ENCODE peak calls at places on chromosomes 2 and 18, in seven cellular contexts. E is NCI-H1417 treated with DMSO at 0.1 percent for 48 hours; Z is activated CD8-positive, alpha-beta T cell treated with anti-CD3 and anti-CD28 coated beads for 36 hours; K is NCI-H2081; M is CD8-positive, alpha-beta memory T cell; H is effector CD4-positive, alpha-beta T cell; A is CD8-positive, alpha-beta T cell. X is an unnamed sample.

GRCh38 chr2:219612605-219613286 is 14.7 kb upstream of the SLC4A3 start:
- DNase-seq in E (no peak), Z (peak; percentile 37), K (no peak), M (no peak), H (no peak), A (peak; percentile 21), X (peak; percentile 13)

GRCh38 chr2:172097557-172098131 is 5.1 kb downstream of the DLX2 start:
- DNase-seq in E (no peak), Z (peak; percentile 37), K (no peak), M (no peak), H (no peak), A (no peak), X (no peak)

GRCh38 chr2:85851253-85851955 is 37.4 kb downstream of the ST3GAL5 start:
- DNase-seq in E (no peak), Z (peak; percentile 12), K (no peak), M (no peak), H (no peak), A (peak; percentile 25), X (no peak)

GRCh38 chr2:190603374-190603773 is 45.5 kb upstream of the NAB1 start:
- DNase-seq in E (no peak), Z (no peak), K (no peak), M (no peak), H (no peak), A (no peak), X (no peak)

GRCh38 chr2:109218792-109219126 is 89.8 kb downstream of the SH3RF3 start:
- DNase-seq in E (no peak), Z (no peak), K (peak; percentile 49), M (no peak), H (no peak), A (no peak), X (no peak)

GRCh38 chr2:226977775-226978190 is 141.9 kb downstream of the RHBDD1 start:
- DNase-seq in E (no peak), Z (no peak), K (peak; percentile 46), M (no peak), H (no peak), A (no peak), X (no peak)

GRCh38 chr2:188978291-188979081 is 4.3 kb downstream of the COL3A1 start:
- DNase-seq in E (no peak), Z (peak; percentile 3), K (no peak), M (no peak), H (no peak), A (no peak), X (no peak)

GRCh38 chr2:119746836-119747235 is 12.9 kb upstream of the PTPN4 start:
- DNase-seq in E (no peak), Z (no peak), K (no peak), M (no peak), H (no peak), A (no peak), X (no peak)

GRCh38 chr2:200306969-200307811 is 697 bp downstream of the SPATS2L start:
- DNase-seq in E (no peak), Z (peak; percentile 32), K (peak; percentile 44), M (peak; percentile 47), H (peak; percentile 5), A (peak; percentile 13), X (peak; percentile 9)

GRCh38 chr2:149601141-149601796 is 13.7 kb upstream of the MMADHC start:
- DNase-seq in E (no peak), Z (no peak), K (no peak), M (no peak), H (no peak), A (no peak), X (no peak)

GRCh38 chr18:61596296-61596695 is 263.1 kb downstream of the CDH20 start:
- DNase-seq in E (no peak), Z (no peak), K (no peak), M (no peak), H (no peak), A (no peak), X (no peak)

GRCh38 chr2:72132981-72133720 is 14.5 kb downstream of the CYP26B1 start:
- DNase-seq in E (no peak), Z (no peak), K (no peak), M (peak; percentile 34), H (no peak), A (no peak), X (no peak)

GRCh38 chr2:9877026-9877425 is 33.8 kb downstream of the TAF1B start:
- DNase-seq in E (no peak), Z (no peak), K (no peak), M (no peak), H (no peak), A (no peak), X (no peak)

GRCh38 chr2:218877891-218878290 is 2.8 kb upstream of the WNT10A start:
- DNase-seq in E (no peak), Z (no peak), K (no peak), M (peak; percentile 25), H (no peak), A (no peak), X (no peak)

GRCh38 chr18:34990571-34990970 is 50.6 kb upstream of the MAPRE2 start:
- DNase-seq in E (no peak), Z (no peak), K (no peak), M (no peak), H (no peak), A (no peak), X (no peak)

GRCh38 chr2:40332096-40332826 is 119.6 kb downstream of the SLC8A1 start:
- DNase-seq in E (no peak), Z (no peak), K (peak; percentile 24), M (no peak), H (no peak), A (no peak), X (no peak)

GRCh38 chr2:2664989-2665833 is 334.1 kb upstream of the MYT1L start:
- DNase-seq in E (no peak), Z (no peak), K (no peak), M (no peak), H (no peak), A (no peak), X (no peak)

GRCh38 chr2:239114119-239114581 is 266.3 kb downstream of the TWIST2 start:
- DNase-seq in E (no peak), Z (no peak), K (peak; percentile 36), M (no peak), H (no peak), A (no peak), X (no peak)

GRCh38 chr2:196238836-196239380 is 67.5 kb upstream of the STK17B start:
- DNase-seq in E (no peak), Z (no peak), K (no peak), M (no peak), H (no peak), A (no peak), X (no peak)

GRCh38 chr2:147910990-147911473 is 66.2 kb downstream of the ACVR2A start:
- DNase-seq in E (no peak), Z (peak; percentile 30), K (peak; percentile 55), M (peak; percentile 44), H (peak; percentile 41), A (peak; percentile 13), X (no peak)

GRCh38 chr2:102241616-102242260 is 54.9 kb downstream of the IL1RL2 start:
- DNase-seq in E (no peak), Z (no peak), K (no peak), M (no peak), H (no peak), A (no peak), X (no peak)

GRCh38 chr2:62550466-62550865 is 44.5 kb upstream of the TMEM17 start:
- DNase-seq in E (no peak), Z (no peak), K (no peak), M (no peak), H (no peak), A (no peak), X (no peak)

GRCh38 chr2:40282428-40282827 is 169.5 kb downstream of the SLC8A1 start:
- DNase-seq in E (no peak), Z (no peak), K (no peak), M (no peak), H (no peak), A (no peak), X (no peak)

GRCh38 chr2:111118455-111119003 is 2.2 kb upstream of the BCL2L11 start:
- DNase-seq in E (no peak), Z (no peak), K (no peak), M (peak; percentile 44), H (peak; percentile 6), A (no peak), X (no peak)

GRCh38 chr2:170905864-170906263 is 23.2 kb upstream of the GORASP2 start:
- DNase-seq in E (no peak), Z (no peak), K (no peak), M (no peak), H (no peak), A (no peak), X (no peak)

GRCh38 chr2:128602038-128602698 is 283.5 kb upstream of the HS6ST1 start:
- DNase-seq in E (no peak), Z (no peak), K (no peak), M (no peak), H (no peak), A (no peak), X (no peak)

GRCh38 chr2:137096187-137096586 is 330.8 kb downstream of the THSD7B start:
- DNase-seq in E (no peak), Z (no peak), K (no peak), M (no peak), H (no peak), A (no peak), X (no peak)

GRCh38 chr18:47334966-47335365 is 83.5 kb upstream of the SKOR2 start:
- DNase-seq in E (no peak), Z (no peak), K (no peak), M (no peak), H (no peak), A (no peak), X (no peak)

GRCh38 chr2:187658952-187659525 is 104.8 kb upstream of the TFPI start:
- DNase-seq in E (no peak), Z (no peak), K (no peak), M (no peak), H (no peak), A (no peak), X (no peak)

GRCh38 chr2:224968051-224968450 is 74.2 kb downstream of the DOCK10 start:
- DNase-seq in E (no peak), Z (no peak), K (no peak), M (no peak), H (no peak), A (no peak), X (no peak)

GRCh38 chr2:101188683-101189405 is 37.7 kb upstream of the TBC1D8 start:
- DNase-seq in E (no peak), Z (no peak), K (peak; percentile 37), M (no peak), H (no peak), A (no peak), X (no peak)

GRCh38 chr18:10863026-10863425 is 286.3 kb downstream of the PIEZO2 start:
- DNase-seq in E (no peak), Z (no peak), K (no peak), M (no peak), H (no peak), A (no peak), X (no peak)

GRCh38 chr18:76956648-76957047 is 134.3 kb downstream of the ZNF236 start:
- DNase-seq in E (no peak), Z (no peak), K (no peak), M (no peak), H (no peak), A (no peak), X (no peak)

GRCh38 chr2:11325961-11326691 is 18.3 kb downstream of the ROCK2 start:
- DNase-seq in E (no peak), Z (no peak), K (no peak), M (no peak), H (no peak), A (no peak), X (no peak)

GRCh38 chr2:179467111-179467510 is 202.5 kb upstream of the SESTD1 start:
- DNase-seq in E (no peak), Z (no peak), K (no peak), M (no peak), H (no peak), A (no peak), X (no peak)

X was measured in NK-92 treated with Interleukin-12 subunit alpha and Interleukin-12 subunit beta, amount 100 ng/mL, for 24 hours.